ENCODE peak calls at places on chromosomes 16 and 17, in ten cellular contexts. Y is CD8-positive, alpha-beta memory T cell; R is stimulated activated CD4-positive, alpha-beta T cell treated with anti-CD3 and anti-CD28 coated beads, Interleukin-4, amount 100 ng/mL, for 48 hours; E is GM23248; B is activated CD4-positive, alpha-beta memory T cell treated with anti-CD3 and anti-CD28 coated beads, Interleukin-2, amount 10 ng/mL, durations not matched to agents 7 days and 5 days; F is fibroblast of mammary gland; X is stimulated activated CD8-positive, alpha-beta memory T cell treated with anti-CD3 and anti-CD28 coated beads, Interleukin-4, amount 100 ng/mL, for 48 hours; W is MV-4-11; T is cerebellum; D is effector memory CD4-positive, alpha-beta T cell. V is an unnamed sample.

GRCh38 chr17:73644145-73645049 is at the start of gene SDK2:
- DNase-seq in W (no peak), F (no peak), T (no peak), B (no peak), X (no peak), E (peak; percentile 35), R (no peak), D (no peak), Y (no peak), V (peak; percentile 32)

GRCh38 chr16:50505714-50506542 is 42.3 kb upstream of the NKD1 start:
- DNase-seq in F (no peak), T (no peak), W (no peak), X (no peak), R (no peak), D (no peak), E (no peak), Y (no peak), B (peak; percentile 14), V (no peak)

GRCh38 chr17:10197721-10198508 is 491 bp downstream of the GAS7 start:
- DNase-seq in Y (peak; percentile 9), W (no peak), B (no peak), T (no peak), X (no peak), F (no peak), R (no peak), D (no peak), E (peak; percentile 54), V (peak; percentile 40)

GRCh38 chr16:80751167-80751566 is 53.2 kb downstream of the CDYL2 start:
- DNase-seq in T (no peak), F (peak; percentile 57), B (no peak), W (no peak), X (no peak), R (no peak), Y (no peak), E (peak; percentile 72), D (no peak), V (no peak)

GRCh38 chr17:40539711-40540411 is 25.4 kb downstream of the CCR7 start:
- DNase-seq in E (no peak), F (no peak), T (no peak), W (no peak), X (no peak), B (no peak), R (no peak), D (no peak), Y (no peak), V (no peak)

GRCh38 chr17:75319818-75320691 is 30.8 kb upstream of the SLC25A19 start:
- DNase-seq in R (no peak), F (peak; percentile 72), D (no peak), E (peak; percentile 60), T (no peak), Y (no peak), W (no peak), B (no peak), X (no peak), V (no peak)

GRCh38 chr17:40417258-40417608 is 463 bp downstream of the TOP2A start:
- DNase-seq in T (no peak), D (no peak), Y (no peak), E (no peak), F (no peak), R (no peak), B (no peak), X (no peak), W (no peak), V (peak; percentile 22)

GRCh38 chr16:53913082-53913870 is 209.3 kb downstream of the FTO start:
- DNase-seq in X (peak; percentile 53), B (peak; percentile 18), T (no peak), R (no peak), E (peak; percentile 89), W (peak; percentile 55), Y (no peak), F (peak; percentile 99), D (no peak), V (no peak)

GRCh38 chr16:17963185-17963836 is 373.2 kb downstream of the NPIPA8 start:
- DNase-seq in T (no peak), F (no peak), D (no peak), W (peak; percentile 18), X (no peak), Y (no peak), R (no peak), E (no peak), B (no peak), V (no peak)

GRCh38 chr16:27154573-27155521 is 48.5 kb upstream of the KDM8 start:
- DNase-seq in Y (peak; percentile 36), E (peak; percentile 48), R (peak; percentile 83), D (peak; percentile 24), W (peak; percentile 4), F (peak; percentile 39), B (peak; percentile 69), X (peak; percentile 91), T (peak; percentile 72), V (peak; percentile 66)

GRCh38 chr16:11748023-11748403 is 5.4 kb upstream of the TXNDC11 start:
- DNase-seq in F (no peak), E (no peak), T (no peak), X (no peak), B (no peak), W (no peak), Y (no peak), D (no peak), R (no peak), V (no peak)

GRCh38 chr17:64174686-64175456 is 44.9 kb upstream of the ERN1 start:
- DNase-seq in X (no peak), F (peak; percentile 86), E (peak; percentile 55), B (no peak), D (no peak), W (peak; percentile 99), T (no peak), R (no peak), Y (no peak), V (no peak)

GRCh38 chr16:23520500-23520899 is 10.2 kb upstream of the GGA2 start:
- DNase-seq in R (no peak), D (no peak), E (no peak), W (peak; percentile 85), F (no peak), Y (no peak), X (no peak), T (no peak), B (no peak), V (no peak)

GRCh38 chr17:67525239-67526135 is 148.4 kb downstream of the PITPNC1 start:
- DNase-seq in D (no peak), E (no peak), W (no peak), R (no peak), X (no peak), T (no peak), Y (no peak), F (no peak), B (no peak), V (no peak)

GRCh38 chr16:85334718-85335583 is 222.7 kb upstream of the CIBAR2 start:
- DNase-seq in F (no peak), E (no peak), D (no peak), Y (no peak), R (peak; percentile 21), T (no peak), X (peak; percentile 43), B (no peak), W (no peak), V (peak; percentile 36)

V was measured in endothelial cell.